ENCODE peak calls at places on chromosomes 12 and 14, in nine cellular contexts. G, H, X, B, C, D, A, E and Q are unnamed samples.

GRCh38 chr14:61603736-61604135 is 91.6 kb upstream of the HIF1A start:
- DNase-seq in G (no peak), H (peak; percentile 47), X (peak; percentile 75), B (no peak), C (no peak), D (no peak), A (no peak), E (no peak), Q (no peak)

GRCh38 chr14:23694085-23694975 is 58.2 kb downstream of the DHRS2 start:
- DNase-seq in G (no peak), H (peak; percentile 34), X (no peak), B (no peak), C (no peak), D (no peak), A (no peak), E (no peak), Q (no peak)

GRCh38 chr14:76091036-76091435 is 60.7 kb upstream of the GPATCH2L start:
- DNase-seq in G (peak; percentile 64), H (peak; percentile 27), X (peak; percentile 23), B (no peak), C (peak; percentile 33), D (peak; percentile 82), A (no peak), E (no peak), Q (peak; percentile 36)

GRCh38 chr12:82174383-82174782 is 183.8 kb downstream of the CCDC59 start:
- DNase-seq in G (no peak), H (no peak), X (no peak), B (no peak), C (no peak), D (no peak), A (no peak), E (no peak), Q (no peak)

GRCh38 chr12:121300083-121300819 is 3.7 kb upstream of the CAMKK2 start:
- DNase-seq in G (no peak), H (no peak), X (no peak), B (no peak), C (no peak), D (no peak), A (no peak), E (no peak), Q (peak; percentile 32)

GRCh38 chr12:70255311-70255710 is 12.1 kb downstream of the CNOT2 start:
- DNase-seq in G (no peak), H (peak; percentile 32), X (no peak), B (no peak), C (no peak), D (peak; percentile 21), A (no peak), E (no peak), Q (no peak)

GRCh38 chr14:37778135-37778943 is 182.9 kb downstream of the TTC6 start:
- DNase-seq in G (no peak), H (no peak), X (no peak), B (no peak), C (no peak), D (no peak), A (no peak), E (no peak), Q (no peak)

GRCh38 chr12:110312581-110313360 is 31.7 kb downstream of the ATP2A2 start:
- DNase-seq in G (no peak), H (peak; percentile 75), X (peak; percentile 44), B (no peak), C (no peak), D (peak; percentile 42), A (peak; percentile 12), E (no peak), Q (peak; percentile 88)

GRCh38 chr14:103890052-103890371 is 38.2 kb upstream of the TDRD9 start:
- DNase-seq in G (no peak), H (no peak), X (no peak), B (no peak), C (no peak), D (no peak), A (no peak), E (no peak), Q (no peak)